ENCODE peak calls at places on chromosomes 7 and 10, in five cellular contexts. One of them, this sample, is unnamed.

GRCh38 chr10:42574336-42574735 is 64.0 kb downstream of the ZNF33B start:
- DNase-seq in Right ventricle myocardium superior: no peak
- DNase-seq in OCI-LY7: no peak
- DNase-seq in GM03348: no peak
- DNase-seq in NCI-H1694: no peak
- DNase-seq in this sample: no peak

GRCh38 chr10:34163075-34163905 is 651.8 kb downstream of the PARD3 start:
- DNase-seq in Right ventricle myocardium superior: no peak
- DNase-seq in OCI-LY7: no peak
- DNase-seq in GM03348: peak; percentile 18
- DNase-seq in NCI-H1694: no peak
- DNase-seq in this sample: no peak

GRCh38 chr10:28111712-28112111 is 112.8 kb upstream of the ODAD2 start:
- DNase-seq in Right ventricle myocardium superior: no peak
- DNase-seq in OCI-LY7: no peak
- DNase-seq in GM03348: peak; percentile 47
- DNase-seq in NCI-H1694: no peak
- DNase-seq in this sample: no peak

GRCh38 chr10:84181631-84182030 is 8.0 kb downstream of the GPR15LG start:
- DNase-seq in Right ventricle myocardium superior: no peak
- DNase-seq in OCI-LY7: no peak
- DNase-seq in GM03348: no peak
- DNase-seq in NCI-H1694: no peak
- DNase-seq in this sample: no peak

GRCh38 chr10:79069325-79070090 is 742 bp downstream of the ZMIZ1 start:
- DNase-seq in Right ventricle myocardium superior: peak; percentile 81
- DNase-seq in OCI-LY7: peak; percentile 44
- DNase-seq in GM03348: peak; percentile 82
- DNase-seq in NCI-H1694: no peak
- DNase-seq in this sample: no peak

GRCh38 chr10:23693398-23693797 is 254.5 kb downstream of the OTUD1 start:
- DNase-seq in Right ventricle myocardium superior: peak; percentile 41
- DNase-seq in OCI-LY7: no peak
- DNase-seq in GM03348: peak; percentile 17
- DNase-seq in NCI-H1694: no peak
- DNase-seq in this sample: no peak

GRCh38 chr10:112209534-112210200 is 26.1 kb upstream of the GPAM start:
- DNase-seq in Right ventricle myocardium superior: no peak
- DNase-seq in OCI-LY7: no peak
- DNase-seq in GM03348: peak; percentile 54
- DNase-seq in NCI-H1694: no peak
- DNase-seq in this sample: no peak

GRCh38 chr10:91046891-91047290 is 126.0 kb upstream of the ANKRD1 start:
- DNase-seq in Right ventricle myocardium superior: no peak
- DNase-seq in OCI-LY7: no peak
- DNase-seq in GM03348: no peak
- DNase-seq in NCI-H1694: no peak
- DNase-seq in this sample: no peak

GRCh38 chr10:80046629-80047441 is 31.6 kb upstream of the TMEM254 start:
- DNase-seq in Right ventricle myocardium superior: peak; percentile 83
- DNase-seq in OCI-LY7: peak; percentile 68
- DNase-seq in GM03348: peak; percentile 87
- DNase-seq in NCI-H1694: peak; percentile 30
- DNase-seq in this sample: peak; percentile 29

GRCh38 chr10:14659626-14660196 is 115.0 kb downstream of the FAM107B start:
- DNase-seq in Right ventricle myocardium superior: peak; percentile 42
- DNase-seq in OCI-LY7: peak; percentile 94
- DNase-seq in GM03348: no peak
- DNase-seq in NCI-H1694: no peak
- DNase-seq in this sample: no peak

GRCh38 chr7:130334274-130334673 is 10.3 kb upstream of the CPA5 start:
- DNase-seq in Right ventricle myocardium superior: no peak
- DNase-seq in OCI-LY7: no peak
- DNase-seq in GM03348: no peak
- DNase-seq in NCI-H1694: no peak
- DNase-seq in this sample: no peak

GRCh38 chr7:54292171-54292925 is 249.8 kb upstream of the VSTM2A start:
- DNase-seq in Right ventricle myocardium superior: no peak
- DNase-seq in OCI-LY7: no peak
- DNase-seq in GM03348: no peak
- DNase-seq in NCI-H1694: no peak
- DNase-seq in this sample: no peak

This sample was measured in T47D.